ENCODE peak calls at places on chromosome 12, in seven cellular contexts. J is fibroblast of mammary gland; Y is GM23338; S is lung; R is astrocyte of the spinal cord; Z is choroid plexus epithelial cell; H is CD8-positive, alpha-beta T cell. U is an unnamed sample.

GRCh38 chr12:81726634-81727033 is 32.5 kb downstream of the PPFIA2 start:
- DNase-seq in J (no peak), Y (no peak), H (no peak), S (no peak), Z (no peak), R (no peak), U (no peak)

GRCh38 chr12:27330846-27331245 is 1.8 kb upstream of the BMAL2 start:
- DNase-seq in J (no peak), H (no peak), Y (no peak), S (no peak), R (no peak), Z (peak), U (peak)

GRCh38 chr12:108839011-108839889 is 18.1 kb downstream of the SSH1 start:
- DNase-seq in S (no peak), R (peak), H (no peak), J (peak), Z (no peak), Y (no peak), U (peak)

GRCh38 chr12:131407221-131408035 is 303.5 kb upstream of the SFSWAP start:
- DNase-seq in Z (no peak), Y (no peak), S (no peak), J (no peak), H (no peak), R (no peak), U (no peak)

GRCh38 chr12:64666054-64666914 is 56.0 kb downstream of the RASSF3 start:
- DNase-seq in S (no peak), R (peak), Z (peak), Y (no peak), H (no peak), J (no peak), U (peak)

GRCh38 chr12:83224012-83224411 is 537.3 kb downstream of the TMTC2 start:
- DNase-seq in J (no peak), R (no peak), H (no peak), Y (peak), Z (no peak), S (no peak), U (no peak)

GRCh38 chr12:86660000-86660399 is 403.8 kb upstream of the MGAT4C start:
- DNase-seq in Y (no peak), J (no peak), Z (no peak), S (no peak), R (no peak), H (no peak), U (no peak)

GRCh38 chr12:52120951-52121847 is 41.7 kb downstream of the SMIM41 start:
- DNase-seq in H (no peak), J (peak), Y (no peak), S (no peak), R (no peak), Z (no peak), U (no peak)

GRCh38 chr12:30822385-30823139 is 67.8 kb upstream of the CAPRIN2 start:
- DNase-seq in R (peak), Z (peak), J (peak), Y (peak), H (peak), S (peak), U (peak)

GRCh38 chr12:51439330-51439729 is 14.7 kb downstream of the SLC4A8 start:
- DNase-seq in J (no peak), H (no peak), Y (no peak), R (no peak), S (no peak), Z (no peak), U (no peak)

GRCh38 chr12:82880442-82880901 is 193.8 kb downstream of the TMTC2 start:
- DNase-seq in R (peak), Y (no peak), Z (peak), J (peak), S (no peak), H (no peak), U (no peak)

GRCh38 chr12:52004042-52004648 is 2.6 kb upstream of the TAMALIN start:
- DNase-seq in S (no peak), Z (peak), J (peak), R (peak), H (no peak), Y (peak), U (peak)

GRCh38 chr12:99767809-99768208 is 120.3 kb downstream of the GARIN6 start:
- DNase-seq in J (peak), R (peak), Y (peak), S (no peak), H (no peak), Z (peak), U (peak)

GRCh38 chr12:108826115-108826806 is 31.1 kb downstream of the SSH1 start:
- DNase-seq in H (no peak), Y (no peak), J (peak), R (peak), Z (peak), S (no peak), U (peak)

GRCh38 chr12:107492393-107493134 is 193.0 kb upstream of the PWP1 start:
- DNase-seq in Y (no peak), J (no peak), H (no peak), S (no peak), R (no peak), Z (no peak), U (no peak)

GRCh38 chr12:121531356-121531750 is 49.5 kb downstream of the KDM2B start:
- DNase-seq in J (no peak), R (no peak), Y (no peak), H (no peak), Z (no peak), S (no peak), U (no peak)

GRCh38 chr12:2791086-2791485 is 3.7 kb upstream of the FKBP4 start:
- DNase-seq in Y (no peak), R (no peak), J (no peak), S (no peak), H (no peak), Z (no peak), U (no peak)

GRCh38 chr12:124774462-124775167 is 89.0 kb downstream of the SCARB1 start:
- DNase-seq in Z (peak), H (no peak), R (peak), S (no peak), Y (no peak), J (peak), U (peak)

GRCh38 chr12:108548954-108549521 is 11.9 kb downstream of the SART3 start:
- DNase-seq in J (no peak), Z (no peak), R (no peak), Y (no peak), S (no peak), H (no peak), U (no peak)

GRCh38 chr12:89024580-89024979 is 327.7 kb downstream of the DUSP6 start:
- DNase-seq in S (no peak), Z (no peak), J (no peak), Y (no peak), H (no peak), R (no peak), U (no peak)

GRCh38 chr12:104569348-104570173 is 112.8 kb downstream of the CHST11 start:
- DNase-seq in S (no peak), Z (peak), Y (no peak), R (no peak), H (peak), J (no peak), U (peak)

GRCh38 chr12:12194206-12194605 is 72.6 kb downstream of the LRP6 start:
- DNase-seq in R (peak), Y (no peak), S (no peak), J (peak), H (no peak), Z (peak), U (no peak)

GRCh38 chr12:34402899-34403705 is 380.8 kb downstream of the ALG10 start:
- DNase-seq in Y (no peak), J (no peak), R (no peak), H (no peak), Z (no peak), S (peak), U (no peak)

GRCh38 chr12:124463341-124463861 is 104.0 kb downstream of the NCOR2 start:
- DNase-seq in Z (no peak), R (no peak), Y (no peak), S (no peak), H (no peak), J (no peak), U (no peak)

GRCh38 chr12:52587563-52587962 is 13.7 kb downstream of the KRT72 start:
- DNase-seq in Y (peak), J (no peak), Z (no peak), H (no peak), R (no peak), S (no peak), U (no peak)

GRCh38 chr12:103877934-103878510 is 37.0 kb upstream of the NT5DC3 start:
- DNase-seq in Y (peak), H (peak), J (peak), R (peak), S (peak), Z (peak), U (peak)

GRCh38 chr12:21526053-21526452 is at the start of gene SPX:
- DNase-seq in Y (no peak), Z (peak), H (no peak), R (no peak), J (peak), S (no peak), U (peak)

GRCh38 chr12:105485926-105486325 is 155.4 kb downstream of the C12orf75 start:
- DNase-seq in R (no peak), S (no peak), Z (peak), H (no peak), J (no peak), Y (no peak), U (peak)

GRCh38 chr12:120412421-120412820 is 25.5 kb upstream of the COX6A1 start:
- DNase-seq in R (no peak), Z (no peak), Y (no peak), S (no peak), H (no peak), J (peak), U (no peak)

GRCh38 chr12:118498171-118498570 is 121.8 kb downstream of the SUDS3 start:
- DNase-seq in Y (no peak), H (no peak), J (no peak), Z (no peak), R (no peak), S (no peak), U (no peak)

GRCh38 chr12:117857632-117858274 is 111.0 kb downstream of the KSR2 start:
- DNase-seq in H (no peak), S (peak), Y (peak), J (peak), Z (peak), R (peak), U (peak)

GRCh38 chr12:106917503-106917902 is 38.2 kb upstream of the TMEM263 start:
- DNase-seq in R (no peak), H (no peak), Z (no peak), Y (no peak), S (no peak), J (no peak), U (peak)

GRCh38 chr12:130451001-130451930 is 113.6 kb downstream of the PIWIL1 start:
- DNase-seq in Z (no peak), R (no peak), J (no peak), H (no peak), Y (no peak), S (no peak), U (no peak)

GRCh38 chr12:67533159-67533558 is 115.4 kb upstream of the DYRK2 start:
- DNase-seq in H (no peak), J (peak), R (peak), S (no peak), Z (no peak), Y (no peak), U (no peak)

GRCh38 chr12:3117144-3117581 is 40.0 kb downstream of the TSPAN9 start:
- DNase-seq in H (no peak), S (no peak), R (peak), Y (no peak), Z (peak), J (peak), U (peak)

GRCh38 chr12:5257763-5258475 is 174.0 kb upstream of the NTF3 start:
- DNase-seq in H (no peak), S (no peak), Z (no peak), Y (no peak), J (no peak), R (no peak), U (no peak)

GRCh38 chr12:117069926-117070900 is 29.0 kb downstream of the TESC start:
- DNase-seq in Y (no peak), R (no peak), Z (no peak), H (no peak), S (no peak), J (no peak), U (no peak)

GRCh38 chr12:64099430-64099829 is 122.7 kb downstream of the KICS2 start:
- DNase-seq in S (no peak), R (peak), H (no peak), Z (peak), J (peak), Y (no peak), U (peak)

GRCh38 chr12:9806714-9807113 is 20.6 kb upstream of the KLRF1 start:
- DNase-seq in H (no peak), J (no peak), S (no peak), Z (no peak), Y (no peak), R (no peak), U (no peak)

GRCh38 chr12:57621497-57622292 is 10.5 kb downstream of the ARHGEF25 start:
- DNase-seq in H (peak), S (peak), Z (peak), Y (peak), R (no peak), J (peak), U (no peak)
- H3K4me3 ChIP-seq in H (peak), S (no peak), Z (peak), Y (peak), R (peak), J (peak), U (peak)

DNA sequence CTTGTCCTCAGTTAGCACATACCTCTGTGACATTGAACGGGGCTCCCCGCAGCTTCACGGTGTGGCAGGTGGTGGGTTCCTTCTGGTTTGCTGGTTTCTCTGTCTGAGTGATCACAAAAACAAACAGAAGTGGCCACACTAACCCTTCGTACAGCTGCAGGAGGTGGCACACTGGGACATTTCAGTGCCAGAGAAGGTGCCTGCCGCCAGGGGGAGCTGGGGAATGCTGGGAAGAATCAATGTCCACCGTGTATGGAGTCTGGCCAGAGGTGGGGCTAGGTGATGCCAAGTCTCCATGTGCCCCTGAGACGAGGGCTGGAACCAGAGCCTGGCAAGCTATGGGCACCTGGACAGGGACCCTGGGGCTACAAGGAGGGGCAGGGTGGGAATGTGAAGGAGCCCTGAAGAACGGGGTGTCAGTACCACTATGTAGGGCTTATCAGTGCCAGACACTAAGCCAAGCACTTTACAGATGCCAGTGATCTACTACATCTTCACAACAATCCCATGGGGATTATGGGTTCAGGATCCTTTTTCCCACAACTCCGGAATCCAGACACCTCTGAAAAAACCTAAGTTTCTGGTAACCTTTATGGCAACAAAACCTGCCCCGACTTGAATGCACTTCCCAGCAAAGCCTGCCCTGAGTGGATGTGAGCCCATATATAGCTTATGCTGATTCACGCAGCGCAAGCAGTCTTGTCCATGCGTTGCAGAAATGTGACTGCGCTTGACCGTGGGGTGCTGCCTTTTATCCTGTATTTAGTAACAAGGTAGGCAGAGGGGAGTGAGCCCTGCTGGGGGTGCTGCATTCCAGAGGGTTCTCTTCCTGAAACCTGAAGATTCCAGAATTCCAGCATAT is 10.8 kb downstream of the RBM19 start:
- DNase-seq in S (no peak), Z (peak), R (no peak), H (no peak), Y (peak), J (peak), U (peak)
- TF ChIP-seq CTCF in S (no peak), Z (peak), R (peak), H (no peak), Y (peak), J (peak), U (peak)

GRCh38 chr12:29382251-29382650 is 1.3 kb upstream of the ERGIC2 start:
- DNase-seq in J (no peak), S (no peak), H (no peak), Y (no peak), Z (no peak), R (no peak), U (no peak)
- H3K4me3 ChIP-seq in J (no peak), S (no peak), H (no peak), Y (no peak), Z (no peak), R (no peak), U (no peak)

GRCh38 chr12:97446895-97447294 is 15.7 kb upstream of the RMST start:
- DNase-seq in Z (no peak), H (no peak), R (no peak), S (no peak), Y (no peak), J (no peak), U (no peak)
- TF ChIP-seq CTCF in Z (no peak), H (no peak), R (no peak), S (no peak), Y (no peak), J (no peak), U (no peak)

DNA sequence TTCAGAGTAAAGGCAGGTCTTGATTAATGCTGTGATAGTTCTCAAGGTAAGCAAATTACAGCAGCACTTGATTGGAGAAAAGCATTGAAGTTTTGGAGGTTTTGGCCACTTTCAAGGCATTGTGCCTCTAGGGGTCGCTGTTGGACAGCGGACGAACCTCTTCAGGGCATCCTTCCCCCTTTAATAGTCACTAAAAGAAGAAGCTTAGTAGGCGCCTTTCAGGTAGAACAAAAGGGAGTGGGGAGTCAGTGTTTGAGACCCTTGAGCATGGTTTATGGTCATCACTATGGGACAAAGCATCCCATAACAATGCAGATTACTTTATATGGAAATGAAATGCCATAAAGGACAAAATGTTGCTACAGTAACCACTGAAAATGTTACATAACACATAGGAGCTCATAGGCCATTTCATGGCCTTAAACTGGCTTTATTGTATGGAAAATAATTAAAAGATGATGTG is 199.5 kb upstream of the DCN start:
- DNase-seq in Z (peak), R (peak), J (peak), S (peak), H (peak), Y (peak), U (peak)
- H3K4me3 ChIP-seq in Z (peak), R (peak), J (peak), S (no peak), H (no peak), Y (peak), U (peak)

DNA sequence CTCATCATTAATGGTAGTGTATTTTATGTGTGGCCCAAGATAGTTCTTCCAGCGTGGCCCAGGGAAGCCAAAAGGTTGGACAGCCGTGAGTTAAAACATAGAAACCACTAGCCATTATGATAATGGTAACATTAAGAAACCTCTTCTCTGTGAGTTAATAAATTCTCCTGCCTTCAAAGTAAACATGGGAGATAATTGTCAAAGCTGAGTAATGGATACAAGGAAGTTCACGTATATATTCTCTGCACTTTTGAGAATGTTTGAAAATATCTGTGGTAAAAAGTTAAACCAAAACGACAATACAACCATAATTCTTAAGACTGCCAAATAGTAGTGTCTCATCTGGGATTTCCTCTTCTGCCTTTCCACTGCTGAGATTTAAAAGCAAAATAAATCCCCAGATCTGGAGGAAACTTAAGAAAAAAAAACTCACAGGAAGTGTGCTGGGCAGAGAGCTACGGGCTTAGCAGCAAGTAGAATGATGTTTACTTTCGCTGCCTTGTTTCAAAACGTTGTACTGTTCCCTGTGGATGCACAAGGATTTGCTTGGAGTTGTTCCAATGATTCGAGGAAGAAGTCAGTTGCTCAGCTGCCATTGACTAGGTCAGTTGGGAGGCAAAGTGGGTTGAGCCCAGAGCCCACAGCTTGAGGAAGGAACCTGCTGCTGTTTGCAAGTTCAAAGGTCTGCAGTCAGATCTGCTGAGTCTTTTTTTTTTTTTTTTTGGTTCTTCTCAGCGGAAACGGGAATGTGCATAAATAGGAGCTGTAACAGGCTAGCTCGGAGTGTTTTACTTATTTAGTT is 1.7 kb downstream of the TPCN1 start:
- DNase-seq in Z (peak), R (peak), J (peak), H (no peak), S (peak), Y (peak), U (peak)
- TF ChIP-seq CTCF in Z (peak), R (no peak), J (no peak), H (no peak), S (no peak), Y (no peak), U (no peak)

DNA sequence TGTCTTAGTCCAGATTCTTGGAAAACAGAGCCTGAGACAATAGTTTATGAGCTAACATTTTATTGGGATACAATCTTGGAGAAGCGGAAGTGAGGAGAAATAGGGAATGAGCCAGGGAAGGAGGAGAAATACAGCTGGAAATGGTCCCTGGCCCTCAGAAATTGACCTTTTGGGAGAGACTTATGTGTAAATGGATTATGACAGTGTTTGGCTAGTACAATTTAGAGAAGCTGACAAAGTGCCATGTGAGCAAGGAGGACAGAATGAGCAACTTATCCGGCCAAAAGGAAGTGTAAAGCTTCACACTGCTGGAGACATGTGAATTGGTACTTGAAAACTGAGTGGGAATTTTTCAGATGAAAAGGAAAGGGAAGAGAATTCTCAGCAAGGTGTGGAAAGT is 2.9 kb downstream of the GLIPR1 start:
- DNase-seq in R (no peak), Z (no peak), J (peak), H (no peak), Y (no peak), S (no peak), U (no peak)
- H3K4me3 ChIP-seq in R (peak), Z (peak), J (peak), H (no peak), Y (no peak), S (no peak), U (peak)

DNA sequence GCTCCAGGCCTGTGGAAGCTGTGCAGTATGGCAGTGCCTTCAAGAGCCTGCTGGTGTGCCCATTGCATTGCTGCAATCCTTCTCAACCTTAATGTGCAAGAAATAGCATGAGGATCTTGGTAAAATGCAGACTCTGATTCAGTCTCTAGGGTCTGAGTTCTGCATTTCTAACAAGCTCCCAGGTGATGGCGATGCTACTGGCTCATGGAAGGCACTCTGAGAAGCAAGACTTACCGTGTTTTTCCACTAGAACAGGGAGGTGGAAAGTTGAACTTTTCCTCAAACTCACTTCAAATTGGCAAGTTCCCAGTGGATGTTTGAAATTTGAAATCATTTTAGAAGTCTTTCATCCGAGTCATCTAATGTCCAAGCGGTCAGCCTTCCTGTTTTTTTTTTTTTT is 55.5 kb downstream of the MYRFL start:
- DNase-seq in J (peak), Y (peak), R (peak), S (no peak), Z (peak), H (no peak), U (peak)
- TF ChIP-seq CTCF in J (peak), Y (peak), R (peak), S (no peak), Z (peak), H (no peak), U (peak)

U was measured in fibroblast of pulmonary artery.